ENCODE peak calls at places on chromosomes 6 and 20, in ten cellular contexts. R is GM04504; H is left colon; Z is NCI-H1092 treated with DMSO at 0.1 percent for 48 hours; G is activated naive CD8-positive, alpha-beta T cell treated with anti-CD3 and anti-CD28 coated beads, Interleukin-2, amount 50 U/mL, for 24 hours; S is putamen; P is left cardiac atrium; E is GM13977; B is activated naive CD4-positive, alpha-beta T cell; O is Karpas-422. N is an unnamed sample.

GRCh38 chr6:110654096-110654820 is 161.0 kb downstream of the CDK19 start:
- DNase-seq in R (no peak), H (no peak), Z (no peak), G (no peak), S (no peak), P (no peak), E (no peak), B (no peak), O (no peak), N (no peak)

GRCh38 chr6:38753707-38754106 is 38.6 kb downstream of the DNAH8 start:
- DNase-seq in R (no peak), H (no peak), Z (no peak), G (no peak), S (peak), P (no peak), E (no peak), B (no peak), O (no peak), N (no peak)

GRCh38 chr6:31710490-31711219 is 4.0 kb downstream of the LY6G6F start:
- DNase-seq in R (no peak), H (no peak), Z (no peak), G (no peak), S (no peak), P (no peak), E (no peak), B (no peak), O (no peak), N (no peak)

GRCh38 chr6:158387578-158387977 is 75.3 kb downstream of the TULP4 start:
- DNase-seq in R (no peak), H (no peak), Z (no peak), G (no peak), S (no peak), P (no peak), E (no peak), B (no peak), O (peak), N (no peak)

GRCh38 chr6:42555477-42556457 is 8.1 kb upstream of the UBR2 start:
- DNase-seq in R (no peak), H (peak), Z (no peak), G (no peak), S (no peak), P (no peak), E (no peak), B (no peak), O (peak), N (peak)

GRCh38 chr6:83511901-83512681 is at the start of gene PRSS35:
- DNase-seq in R (no peak), H (no peak), Z (peak), G (peak), S (peak), P (peak), E (peak), B (no peak), O (no peak), N (no peak)

GRCh38 chr6:168314948-168315347 is 4.6 kb downstream of the DACT2 start:
- DNase-seq in R (peak), H (no peak), Z (no peak), G (no peak), S (no peak), P (no peak), E (no peak), B (no peak), O (no peak), N (no peak)

GRCh38 chr20:49344975-49345374 is 67.1 kb upstream of the ZNFX1 start:
- DNase-seq in R (peak), H (peak), Z (no peak), G (no peak), S (peak), P (peak), E (no peak), B (no peak), O (no peak), N (no peak)

GRCh38 chr6:43733471-43734293 is 36.3 kb upstream of the VEGFA start:
- DNase-seq in R (no peak), H (no peak), Z (no peak), G (peak), S (no peak), P (no peak), E (peak), B (peak), O (no peak), N (no peak)

GRCh38 chr6:169619650-169620049 is 82.2 kb downstream of the WDR27 start:
- DNase-seq in R (no peak), H (no peak), Z (no peak), G (no peak), S (no peak), P (no peak), E (no peak), B (no peak), O (no peak), N (no peak)

GRCh38 chr20:16267526-16267925 is 305.7 kb downstream of the KIF16B start:
- DNase-seq in R (no peak), H (no peak), Z (no peak), G (no peak), S (no peak), P (no peak), E (no peak), B (no peak), O (no peak), N (no peak)

GRCh38 chr6:108589244-108589730 is 28.6 kb downstream of the FOXO3 start:
- DNase-seq in R (no peak), H (peak), Z (no peak), G (no peak), S (peak), P (peak), E (no peak), B (no peak), O (no peak), N (no peak)

GRCh38 chr6:18088419-18089296 is 33.8 kb downstream of the NHLRC1 start:
- DNase-seq in R (no peak), H (no peak), Z (no peak), G (no peak), S (no peak), P (no peak), E (no peak), B (no peak), O (no peak), N (no peak)

GRCh38 chr20:37737806-37738442 is 44.1 kb downstream of the CTNNBL1 start:
- DNase-seq in R (no peak), H (no peak), Z (no peak), G (no peak), S (no peak), P (no peak), E (no peak), B (no peak), O (peak), N (no peak)

GRCh38 chr20:4937422-4938319 is 63.6 kb downstream of the SLC23A2 start:
- DNase-seq in R (no peak), H (no peak), Z (peak), G (no peak), S (no peak), P (no peak), E (no peak), B (no peak), O (no peak), N (no peak)

GRCh38 chr6:147759088-147759487 is 250.6 kb downstream of the SAMD5 start:
- DNase-seq in R (peak), H (no peak), Z (no peak), G (no peak), S (no peak), P (peak), E (no peak), B (no peak), O (no peak), N (no peak)

GRCh38 chr6:37794825-37795224 is 24.7 kb upstream of the ZFAND3 start:
- DNase-seq in R (no peak), H (no peak), Z (no peak), G (no peak), S (no peak), P (no peak), E (no peak), B (no peak), O (no peak), N (no peak)

GRCh38 chr6:116010400-116011095 is 50.1 kb downstream of the FRK start:
- DNase-seq in R (peak), H (peak), Z (peak), G (peak), S (peak), P (peak), E (peak), B (peak), O (peak), N (peak)

GRCh38 chr20:21229163-21229562 is 74.0 kb upstream of the XRN2 start:
- DNase-seq in R (peak), H (no peak), Z (no peak), G (no peak), S (no peak), P (no peak), E (no peak), B (no peak), O (no peak), N (no peak)

GRCh38 chr6:99761701-99762100 is 155.1 kb downstream of the PRDM13 start:
- DNase-seq in R (no peak), H (no peak), Z (no peak), G (no peak), S (no peak), P (no peak), E (no peak), B (no peak), O (no peak), N (no peak)

GRCh38 chr6:110979565-110980096 is 2.2 kb upstream of the RPF2 start:
- DNase-seq in R (no peak), H (no peak), Z (no peak), G (no peak), S (no peak), P (no peak), E (no peak), B (no peak), O (no peak), N (no peak)

GRCh38 chr20:277496-277781 is 13.1 kb downstream of the C20orf96 start:
- DNase-seq in R (no peak), H (no peak), Z (no peak), G (no peak), S (no peak), P (no peak), E (no peak), B (no peak), O (no peak), N (no peak)

GRCh38 chr6:53139841-53140413 is 8.7 kb downstream of the GCM1 start:
- DNase-seq in R (no peak), H (no peak), Z (no peak), G (no peak), S (no peak), P (no peak), E (no peak), B (no peak), O (no peak), N (no peak)

N was measured in activated T-helper 2 cell treated with anti-CD3 and anti-CD28 coated beads, Interferon-gamma antibody, Interleukin-2, Interleukin-4, amounts not matched to agents 10 μg/mL and 5 μg/mL and 100 μg/mL, durations not matched to agents 14 hours and 24 hours and 36 hours.